ENCODE peak calls at places on chromosomes 5 and 9, in seven cellular contexts. One of them, this sample, is unnamed.

GRCh38 chr5:10674582-10674981 is 86.5 kb downstream of the DAP start:
- DNase-seq in iPS DF 6.9: no peak
- DNase-seq in T-helper 1 cell: no peak
- DNase-seq in astrocyte of the spinal cord: no peak
- DNase-seq in progenitor cell of endocrine pancreas: no peak
- DNase-seq in iris pigment epithelial cell: no peak
- DNase-seq in activated naive CD8-positive, alpha-beta T cell treated with anti-CD3 and anti-CD28 coated beads for 36 hours: no peak
- DNase-seq in this sample: no peak

GRCh38 chr5:93997562-93997961 is 256.2 kb upstream of the POU5F2 start:
- DNase-seq in iPS DF 6.9: no peak
- DNase-seq in activated naive CD8-positive, alpha-beta T cell treated with anti-CD3 and anti-CD28 coated beads for 36 hours: no peak
- DNase-seq in T-helper 1 cell: no peak
- DNase-seq in astrocyte of the spinal cord: no peak
- DNase-seq in progenitor cell of endocrine pancreas: no peak
- DNase-seq in iris pigment epithelial cell: no peak
- DNase-seq in this sample: no peak

GRCh38 chr5:78300464-78301045 is 6.1 kb upstream of the AP3B1 start:
- DNase-seq in progenitor cell of endocrine pancreas: no peak
- DNase-seq in astrocyte of the spinal cord: peak
- DNase-seq in iris pigment epithelial cell: peak
- DNase-seq in activated naive CD8-positive, alpha-beta T cell treated with anti-CD3 and anti-CD28 coated beads for 36 hours: no peak
- DNase-seq in iPS DF 6.9: no peak
- DNase-seq in T-helper 1 cell: no peak
- DNase-seq in this sample: no peak

GRCh38 chr5:107743357-107744000 is 72.7 kb upstream of the EFNA5 start:
- DNase-seq in activated naive CD8-positive, alpha-beta T cell treated with anti-CD3 and anti-CD28 coated beads for 36 hours: no peak
- DNase-seq in iPS DF 6.9: no peak
- DNase-seq in progenitor cell of endocrine pancreas: no peak
- DNase-seq in astrocyte of the spinal cord: peak
- DNase-seq in iris pigment epithelial cell: peak
- DNase-seq in T-helper 1 cell: no peak
- DNase-seq in this sample: no peak

GRCh38 chr9:133119461-133120342 is 1.3 kb downstream of the RALGDS start:
- DNase-seq in T-helper 1 cell: no peak
- DNase-seq in astrocyte of the spinal cord: peak
- DNase-seq in iris pigment epithelial cell: no peak
- DNase-seq in iPS DF 6.9: no peak
- DNase-seq in progenitor cell of endocrine pancreas: no peak
- DNase-seq in activated naive CD8-positive, alpha-beta T cell treated with anti-CD3 and anti-CD28 coated beads for 36 hours: no peak
- DNase-seq in this sample: no peak

GRCh38 chr5:119285070-119285916 is 70.5 kb upstream of the TNFAIP8 start:
- DNase-seq in activated naive CD8-positive, alpha-beta T cell treated with anti-CD3 and anti-CD28 coated beads for 36 hours: no peak
- DNase-seq in T-helper 1 cell: no peak
- DNase-seq in iPS DF 6.9: no peak
- DNase-seq in iris pigment epithelial cell: no peak
- DNase-seq in progenitor cell of endocrine pancreas: no peak
- DNase-seq in astrocyte of the spinal cord: no peak
- DNase-seq in this sample: no peak

GRCh38 chr5:178288373-178289368 is 56.1 kb upstream of the PHYKPL start:
- DNase-seq in iris pigment epithelial cell: peak
- DNase-seq in progenitor cell of endocrine pancreas: no peak
- DNase-seq in astrocyte of the spinal cord: no peak
- DNase-seq in iPS DF 6.9: no peak
- DNase-seq in activated naive CD8-positive, alpha-beta T cell treated with anti-CD3 and anti-CD28 coated beads for 36 hours: no peak
- DNase-seq in T-helper 1 cell: no peak
- DNase-seq in this sample: no peak

GRCh38 chr9:132181796-132182521 is 20.1 kb downstream of the NTNG2 start:
- DNase-seq in iris pigment epithelial cell: no peak
- DNase-seq in astrocyte of the spinal cord: no peak
- DNase-seq in T-helper 1 cell: no peak
- DNase-seq in iPS DF 6.9: no peak
- DNase-seq in activated naive CD8-positive, alpha-beta T cell treated with anti-CD3 and anti-CD28 coated beads for 36 hours: no peak
- DNase-seq in progenitor cell of endocrine pancreas: no peak
- DNase-seq in this sample: no peak

GRCh38 chr5:80625230-80625629 is 29.2 kb upstream of the MSH3 start:
- DNase-seq in activated naive CD8-positive, alpha-beta T cell treated with anti-CD3 and anti-CD28 coated beads for 36 hours: no peak
- DNase-seq in T-helper 1 cell: no peak
- DNase-seq in astrocyte of the spinal cord: no peak
- DNase-seq in progenitor cell of endocrine pancreas: no peak
- DNase-seq in iris pigment epithelial cell: no peak
- DNase-seq in iPS DF 6.9: no peak
- DNase-seq in this sample: no peak

GRCh38 chr5:151015974-151016587 is 4.3 kb upstream of the GPX3 start:
- DNase-seq in iris pigment epithelial cell: no peak
- DNase-seq in astrocyte of the spinal cord: no peak
- DNase-seq in iPS DF 6.9: no peak
- DNase-seq in T-helper 1 cell: no peak
- DNase-seq in progenitor cell of endocrine pancreas: no peak
- DNase-seq in activated naive CD8-positive, alpha-beta T cell treated with anti-CD3 and anti-CD28 coated beads for 36 hours: no peak
- DNase-seq in this sample: no peak

GRCh38 chr5:53430618-53431252 is 49.7 kb upstream of the FST start:
- DNase-seq in T-helper 1 cell: no peak
- DNase-seq in astrocyte of the spinal cord: peak
- DNase-seq in activated naive CD8-positive, alpha-beta T cell treated with anti-CD3 and anti-CD28 coated beads for 36 hours: no peak
- DNase-seq in iris pigment epithelial cell: peak
- DNase-seq in progenitor cell of endocrine pancreas: no peak
- DNase-seq in iPS DF 6.9: no peak
- DNase-seq in this sample: no peak